ENCODE peak calls at places on chromosomes 5 and 9, in six cellular contexts. P is fibroblast of villous mesenchyme, Z is H9, L is fibroblast of lung, D is astrocyte of the spinal cord, M is dorsolateral prefrontal cortex. I is an unnamed sample.

GRCh38 chr5:41788800-41789395 is 81.3 kb downstream of the OXCT1 start:
- DNase-seq in D (peak), L (peak), M (no peak), Z (no peak), P (peak), I (no peak)

GRCh38 chr5:9853309-9853708 is 223.2 kb upstream of the TAS2R1 start:
- DNase-seq in Z (no peak), M (no peak), L (no peak), D (no peak), P (no peak), I (no peak)

GRCh38 chr9:38047301-38048251 is 21.5 kb downstream of the SHB start:
- DNase-seq in D (peak), M (peak), P (peak), Z (peak), L (peak), I (no peak)

GRCh38 chr9:129569506-129570449 is 51.1 kb downstream of the C9orf50 start:
- DNase-seq in Z (peak), M (peak), L (peak), P (no peak), D (peak), I (peak)

GRCh38 chr5:17094830-17095229 is 122.6 kb upstream of the BASP1 start:
- DNase-seq in M (no peak), D (no peak), P (no peak), Z (no peak), L (peak), I (no peak)

GRCh38 chr9:20505574-20505973 is 116.7 kb downstream of the MLLT3 start:
- DNase-seq in M (no peak), Z (no peak), P (no peak), D (no peak), L (no peak), I (no peak)

GRCh38 chr5:65021527-65022226 is 252.9 kb downstream of the CWC27 start:
- DNase-seq in Z (no peak), D (no peak), L (no peak), M (no peak), P (no peak), I (no peak)

GRCh38 chr5:14267166-14267838 is 124.2 kb downstream of the TRIO start:
- DNase-seq in M (no peak), D (no peak), P (no peak), Z (no peak), L (no peak), I (no peak)

GRCh38 chr9:121748727-121749546 is 97.5 kb downstream of the DAB2IP start:
- DNase-seq in D (no peak), P (peak), L (no peak), Z (no peak), M (no peak), I (no peak)

GRCh38 chr5:123389794-123390193 is 33.4 kb downstream of the CEP120 start:
- DNase-seq in M (no peak), D (no peak), Z (no peak), P (no peak), L (no peak), I (no peak)

GRCh38 chr5:61132559-61132958 is 29.7 kb downstream of the SMIM15 start:
- DNase-seq in D (peak), M (no peak), P (peak), Z (no peak), L (peak), I (no peak)

GRCh38 chr5:166957763-166958162 is 1333.7 kb upstream of the WWC1 start:
- DNase-seq in L (no peak), D (no peak), M (no peak), Z (no peak), P (no peak), I (no peak)

GRCh38 chr5:169429044-169429443 is 128.1 kb upstream of the SLIT3 start:
- DNase-seq in P (no peak), D (no peak), L (peak), Z (no peak), M (no peak), I (no peak)

GRCh38 chr5:181109489-181110013 is 21.4 kb downstream of the OR2V1 start:
- DNase-seq in D (no peak), M (no peak), P (no peak), L (no peak), Z (peak), I (no peak)

GRCh38 chr9:120918931-120919638 is 7.5 kb downstream of the TRAF1 start:
- DNase-seq in P (peak), M (no peak), D (no peak), L (no peak), Z (no peak), I (no peak)

GRCh38 chr5:32311404-32312193 is 1.1 kb downstream of the MTMR12 start:
- DNase-seq in L (no peak), M (no peak), Z (no peak), D (no peak), P (peak), I (peak)

GRCh38 chr9:35658144-35658893 is at the start of gene CCDC107:
- DNase-seq in Z (peak), M (peak), D (peak), P (peak), L (peak), I (peak)

GRCh38 chr9:37511006-37511714 is 25.4 kb downstream of the POLR1E start:
- DNase-seq in P (no peak), Z (peak), L (no peak), M (no peak), D (no peak), I (peak)

GRCh38 chr9:26062172-26062571 is 383.9 kb upstream of the TUSC1 start:
- DNase-seq in D (no peak), M (no peak), P (no peak), L (no peak), Z (no peak), I (no peak)

GRCh38 chr5:153400931-153401330 is 89.5 kb upstream of the GRIA1 start:
- DNase-seq in L (no peak), D (no peak), M (no peak), Z (no peak), P (no peak), I (no peak)

GRCh38 chr9:34087370-34087769 is 38.7 kb upstream of the UBAP2 start:
- DNase-seq in M (no peak), P (no peak), Z (no peak), D (no peak), L (no peak), I (no peak)

GRCh38 chr9:94853887-94854286 is 127.4 kb downstream of the AOPEP start:
- DNase-seq in D (peak), Z (no peak), M (no peak), L (no peak), P (no peak), I (no peak)

GRCh38 chr9:100108572-100108971 is 9.5 kb downstream of the INVS start:
- DNase-seq in L (peak), D (peak), Z (no peak), M (no peak), P (no peak), I (no peak)

GRCh38 chr9:129626079-129626943 is at the start of gene NTMT1:
- DNase-seq in P (peak), M (peak), L (peak), D (peak), Z (peak), I (peak)

GRCh38 chr9:122364117-122364782 is 6.6 kb upstream of the PTGS1 start:
- DNase-seq in P (no peak), Z (no peak), D (no peak), M (no peak), L (peak), I (no peak)

GRCh38 chr5:1652873-1653707 is 129.3 kb upstream of the LPCAT1 start:
- DNase-seq in Z (peak), L (no peak), P (no peak), M (no peak), D (no peak), I (no peak)

GRCh38 chr5:1799110-1799601 is 481 bp downstream of the MRPL36 start:
- DNase-seq in P (peak), Z (no peak), M (no peak), L (peak), D (peak), I (peak)

GRCh38 chr5:135034963-135035677 is 1.1 kb upstream of the PITX1 start:
- DNase-seq in P (no peak), M (no peak), L (no peak), Z (no peak), D (no peak), I (no peak)

GRCh38 chr5:171442287-171443042 is 23.0 kb downstream of the FGF18 start:
- DNase-seq in P (peak), M (no peak), D (peak), L (peak), Z (no peak), I (no peak)

GRCh38 chr9:75451505-75451904 is 363.2 kb downstream of the OSTF1 start:
- DNase-seq in M (no peak), D (peak), Z (no peak), P (peak), L (no peak), I (no peak)

GRCh38 chr5:1059884-1060263 is 51.3 kb downstream of the NKD2 start:
- DNase-seq in P (no peak), M (no peak), L (no peak), D (no peak), Z (no peak), I (no peak)

GRCh38 chr9:15306757-15307522 is at the start of gene TTC39B:
- DNase-seq in L (peak), D (peak), M (peak), P (peak), Z (peak), I (peak)

GRCh38 chr5:85334-85995 is 6.5 kb upstream of the PLEKHG4B start:
- DNase-seq in P (no peak), L (no peak), Z (no peak), D (no peak), M (no peak), I (no peak)

GRCh38 chr5:2366816-2367215 is 384.7 kb downstream of the IRX2 start:
- DNase-seq in L (no peak), Z (no peak), P (no peak), D (no peak), M (no peak), I (no peak)

GRCh38 chr5:141496038-141496437 is 7.2 kb downstream of the PCDHGC5 start:
- DNase-seq in D (peak), P (no peak), Z (peak), L (no peak), M (no peak), I (no peak)

GRCh38 chr9:75979362-75979761 is 88.9 kb downstream of the PCSK5 start:
- DNase-seq in D (no peak), M (no peak), P (peak), L (no peak), Z (peak), I (no peak)

GRCh38 chr5:139131062-139131856 is 66.9 kb downstream of the SIL1 start:
- DNase-seq in M (peak), Z (no peak), P (peak), D (peak), L (peak), I (no peak)

GRCh38 chr9:89187950-89188349 is 9.3 kb upstream of the SHC3 start:
- DNase-seq in Z (no peak), M (no peak), L (no peak), P (no peak), D (no peak), I (no peak)

GRCh38 chr9:137082222-137082924 is 4.4 kb upstream of the MAN1B1 start:
- DNase-seq in P (no peak), M (no peak), L (no peak), D (no peak), Z (no peak), I (no peak)

GRCh38 chr9:97633859-97634485 is 351 bp downstream of the NCBP1 start:
- DNase-seq in L (no peak), Z (no peak), M (no peak), D (no peak), P (peak), I (no peak)
- TF ChIP-seq CTCF in L (no peak), Z (no peak), M (no peak), D (no peak), P (no peak), I (no peak)

DNA sequence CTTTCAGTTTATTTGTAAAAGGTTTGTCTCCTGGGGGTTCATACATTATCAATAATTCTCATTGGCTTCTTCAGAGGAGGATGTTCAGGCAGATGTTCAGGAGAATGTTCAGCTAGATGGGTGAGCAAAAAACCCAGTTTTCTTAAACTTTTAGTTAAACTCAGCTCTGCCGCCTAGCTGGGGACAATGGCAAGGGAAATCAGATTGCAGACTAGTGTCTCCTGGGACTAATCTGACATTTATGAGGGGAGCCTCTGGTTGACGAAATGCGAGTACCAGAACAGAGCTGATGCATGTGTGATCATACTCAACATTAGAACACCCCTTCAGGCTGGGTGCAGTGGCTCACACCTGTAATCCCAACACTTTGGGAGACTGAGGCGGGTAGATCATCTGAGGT is 314.4 kb downstream of the ARL15 start:
- DNase-seq in L (no peak), Z (no peak), P (no peak), M (no peak), D (no peak), I (no peak)
- TF ChIP-seq CTCF in L (no peak), Z (no peak), P (no peak), M (no peak), D (no peak), I (no peak)

GRCh38 chr9:9387511-9388115 is 1225.2 kb downstream of the PTPRD start:
- DNase-seq in Z (no peak), P (no peak), M (no peak), L (no peak), D (no peak), I (no peak)
- TF ChIP-seq CTCF in Z (peak), P (no peak), M (no peak), L (no peak), D (no peak), I (no peak)

GRCh38 chr9:98234231-98234825 is 21.1 kb downstream of the TBC1D2 start:
- DNase-seq in Z (no peak), M (no peak), P (peak), L (no peak), D (no peak), I (no peak)
- TF ChIP-seq CTCF in Z (peak), M (no peak), P (peak), L (no peak), D (no peak), I (no peak)

GRCh38 chr5:58477760-58478159 is 13.5 kb upstream of the GAPT start:
- DNase-seq in P (peak), D (no peak), L (no peak), Z (no peak), M (no peak), I (no peak)

GRCh38 chr5:58481066-58481676 is 10.1 kb upstream of the GAPT start:
- DNase-seq in Z (no peak), D (no peak), L (no peak), P (no peak), M (no peak), I (no peak)

GRCh38 chr5:58484505-58484904 is 6.7 kb upstream of the GAPT start:
- DNase-seq in Z (no peak), L (no peak), P (no peak), D (no peak), M (no peak), I (no peak)

GRCh38 chr5:58481828-58482227 is 9.4 kb upstream of the GAPT start:
- DNase-seq in P (no peak), L (no peak), Z (no peak), D (no peak), M (no peak), I (no peak)

DNA sequence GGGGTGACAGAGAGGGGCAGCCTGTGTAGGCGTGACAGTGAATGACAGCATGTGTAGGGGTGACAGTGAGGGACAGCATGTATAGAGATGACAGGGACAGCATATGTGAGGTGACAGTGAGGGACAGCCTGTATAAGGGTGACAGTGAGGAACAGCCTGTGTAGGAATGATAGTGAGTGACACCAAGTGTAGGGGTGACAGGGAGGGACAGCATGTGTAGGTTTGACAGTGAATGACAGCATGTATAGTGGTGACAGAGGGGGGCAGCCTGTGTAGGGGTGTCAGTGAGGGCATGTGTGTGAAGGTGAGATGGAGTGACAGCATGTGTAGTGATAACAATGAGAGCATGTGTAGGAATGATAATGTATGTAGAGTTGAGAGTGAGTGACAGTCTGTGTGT is 8.7 kb upstream of the GAPT start:
- DNase-seq in L (no peak), D (no peak), Z (no peak), M (no peak), P (no peak), I (no peak)
- TF ChIP-seq CTCF in L (no peak), D (no peak), Z (no peak), M (no peak), P (no peak), I (no peak)

GRCh38 chr9:111300140-111300735 is 29.8 kb downstream of the OR2K2 start:
- DNase-seq in L (no peak), Z (no peak), P (no peak), D (no peak), M (no peak), I (no peak)
- TF ChIP-seq CTCF in L (no peak), Z (peak), P (no peak), D (no peak), M (no peak), I (no peak)

GRCh38 chr9:90914868-90915483 is 113.4 kb downstream of the SYK start:
- DNase-seq in Z (peak), L (peak), M (peak), P (peak), D (peak), I (peak)

GRCh38 chr9:90916147-90916734 is 114.6 kb downstream of the SYK start:
- DNase-seq in M (no peak), P (no peak), D (no peak), L (peak), Z (no peak), I (no peak)

GRCh38 chr9:90914196-90914595 is 112.6 kb downstream of the SYK start:
- DNase-seq in P (no peak), D (no peak), L (no peak), Z (no peak), M (no peak), I (no peak)

GRCh38 chr9:90919883-90920282 is 118.3 kb downstream of the SYK start:
- DNase-seq in Z (no peak), M (peak), P (no peak), L (no peak), D (no peak), I (no peak)

DNA sequence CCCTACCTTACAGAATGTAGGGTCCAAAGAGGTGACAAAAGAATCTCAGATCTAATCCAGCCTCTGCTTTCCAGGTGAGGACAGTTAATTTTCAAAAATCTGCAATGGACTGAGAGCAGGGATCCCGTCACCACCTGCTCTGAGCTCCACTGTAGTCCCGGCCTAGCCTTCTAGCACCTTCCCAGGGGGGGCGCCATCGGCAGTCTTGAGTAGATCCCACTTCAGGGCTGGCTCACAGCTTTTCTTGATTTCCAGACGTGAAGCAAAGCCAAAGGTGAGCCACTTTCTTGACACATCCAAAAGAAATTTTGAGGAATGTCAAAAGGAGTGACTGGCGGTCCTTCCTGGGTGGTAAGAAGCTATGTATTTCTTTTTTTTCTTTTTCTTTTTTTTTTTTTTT is 114.1 kb downstream of the SYK start:
- DNase-seq in P (peak), Z (peak), M (no peak), D (peak), L (peak), I (peak)
- TF ChIP-seq CTCF in P (peak), Z (peak), M (no peak), D (peak), L (peak), I (no peak)